ENCODE peak calls at places on chromosomes 5 and 9, in four cellular contexts. T, O, J and S are unnamed samples.

GRCh38 chr9:110025551-110026170 is 182.3 kb downstream of the C9orf152 start:
- DNase-seq in J (no peak), O (no peak), T (no peak), S (no peak)

GRCh38 chr9:76681556-76681955 is 82.7 kb upstream of the PCA3 start:
- DNase-seq in J (no peak), O (no peak), T (no peak), S (no peak)

GRCh38 chr5:173016621-173017046 is 33.1 kb downstream of the ATP6V0E1 start:
- DNase-seq in O (peak), T (peak), J (peak), S (no peak)

GRCh38 chr5:125059255-125060050 is 313.0 kb upstream of the ZNF608 start:
- DNase-seq in T (no peak), J (no peak), O (no peak), S (no peak)

GRCh38 chr5:58188287-58188651 is 271.6 kb downstream of the PLK2 start:
- DNase-seq in T (peak), O (no peak), J (no peak), S (no peak)

GRCh38 chr5:156328176-156328575 is 1.2 kb downstream of the SGCD start:
- DNase-seq in J (no peak), T (no peak), O (no peak), S (no peak)

GRCh38 chr9:86043999-86044398 is 55.4 kb downstream of the GOLM1 start:
- DNase-seq in T (no peak), O (peak), J (peak), S (no peak)

GRCh38 chr5:14741721-14742426 is 77.4 kb downstream of the OTULIN start:
- DNase-seq in J (no peak), T (no peak), O (no peak), S (no peak)

GRCh38 chr9:68530618-68531017 is 10.1 kb downstream of the TMEM252 start:
- DNase-seq in J (no peak), T (peak), O (no peak), S (peak)

GRCh38 chr5:116521173-116521872 is 53.3 kb downstream of the SEMA6A start:
- DNase-seq in T (no peak), O (no peak), J (no peak), S (no peak)

GRCh38 chr9:93224591-93224990 is 40.7 kb downstream of the WNK2 start:
- DNase-seq in T (no peak), O (no peak), J (no peak), S (no peak)

GRCh38 chr5:172771439-172772111 is 580 bp upstream of the DUSP1 start:
- DNase-seq in J (no peak), T (no peak), O (no peak), S (no peak)

GRCh38 chr5:14109771-14110170 is 33.4 kb upstream of the TRIO start:
- DNase-seq in O (no peak), T (peak), J (no peak), S (no peak)

GRCh38 chr5:176863041-176863764 is 35.9 kb downstream of the HK3 start:
- DNase-seq in O (no peak), J (no peak), T (no peak), S (peak)

GRCh38 chr9:133569109-133569785 is 34.7 kb downstream of the ADAMTSL2 start:
- DNase-seq in T (no peak), O (no peak), J (no peak), S (no peak)

GRCh38 chr5:146130440-146131045 is 25.2 kb upstream of the PLAC8L1 start:
- DNase-seq in T (peak), O (no peak), J (no peak), S (no peak)

DNA sequence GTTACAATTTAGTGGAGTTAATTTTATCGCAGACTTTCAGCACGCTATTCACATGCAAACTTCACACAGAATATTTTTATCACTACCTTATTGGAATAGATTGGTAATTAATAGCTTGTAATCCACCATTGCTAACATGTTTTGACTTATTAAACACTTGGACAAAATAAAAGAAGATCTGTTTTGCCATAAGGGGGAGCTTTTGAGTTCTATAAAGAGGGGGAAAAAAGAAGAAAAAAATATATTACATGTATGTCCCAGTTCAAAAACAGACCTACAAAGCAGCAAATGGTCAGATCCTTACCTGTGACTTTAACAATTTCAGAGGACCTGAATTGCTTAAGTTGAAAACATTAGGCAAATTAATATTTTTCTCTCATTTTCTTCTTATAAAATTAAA is 1.2 kb upstream of the PAPPA start:
- DNase-seq in T (no peak), J (no peak), O (no peak), S (no peak)
- TF ChIP-seq CTCF in T (peak), J (no peak), O (no peak), S (peak)

DNA sequence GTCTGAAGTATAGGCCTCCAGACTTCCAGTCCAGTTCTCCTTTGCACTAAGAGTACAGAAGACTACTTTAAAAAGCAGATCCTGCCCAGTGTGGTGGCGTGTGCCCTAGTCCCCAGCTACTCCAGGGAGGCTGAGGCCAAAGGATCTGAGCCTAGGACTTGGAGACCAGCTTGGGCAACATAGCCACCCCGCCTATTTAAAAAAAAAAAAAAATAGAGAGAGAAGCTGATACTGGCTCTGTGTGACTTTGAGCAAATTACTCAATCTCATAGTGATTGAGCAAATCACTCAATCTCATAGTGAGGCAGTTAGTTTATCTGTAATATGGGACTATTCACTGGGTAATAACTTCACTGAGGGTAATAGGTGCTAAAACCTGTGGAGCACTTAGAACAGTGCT is 43.6 kb upstream of the KDM4C start:
- DNase-seq in J (no peak), O (no peak), T (no peak), S (no peak)
- TF ChIP-seq CTCF in J (no peak), O (no peak), T (no peak), S (no peak)

DNA sequence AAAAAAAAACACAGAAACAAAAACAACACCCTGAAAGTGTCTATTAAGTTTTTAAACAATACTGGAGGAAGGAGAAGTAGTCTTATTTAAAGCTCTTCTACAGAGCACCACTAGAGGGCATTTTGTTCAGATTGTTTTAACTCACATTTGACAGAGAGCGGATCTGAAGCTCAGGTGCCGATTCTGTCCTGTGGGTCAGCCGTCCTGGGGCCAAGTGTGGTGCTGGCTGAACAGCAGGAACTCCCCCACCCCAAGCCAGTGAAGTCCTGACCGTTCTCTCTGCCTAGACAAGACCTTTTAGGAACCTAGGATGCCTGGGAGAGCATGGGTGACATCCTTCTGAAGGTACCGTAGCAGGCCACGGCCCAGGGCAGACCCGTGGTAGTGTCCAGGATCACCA is 3.9 kb downstream of the EXOC3 start:
- DNase-seq in J (peak), T (peak), O (no peak), S (no peak)
- TF ChIP-seq CTCF in J (no peak), T (peak), O (peak), S (peak)

DNA sequence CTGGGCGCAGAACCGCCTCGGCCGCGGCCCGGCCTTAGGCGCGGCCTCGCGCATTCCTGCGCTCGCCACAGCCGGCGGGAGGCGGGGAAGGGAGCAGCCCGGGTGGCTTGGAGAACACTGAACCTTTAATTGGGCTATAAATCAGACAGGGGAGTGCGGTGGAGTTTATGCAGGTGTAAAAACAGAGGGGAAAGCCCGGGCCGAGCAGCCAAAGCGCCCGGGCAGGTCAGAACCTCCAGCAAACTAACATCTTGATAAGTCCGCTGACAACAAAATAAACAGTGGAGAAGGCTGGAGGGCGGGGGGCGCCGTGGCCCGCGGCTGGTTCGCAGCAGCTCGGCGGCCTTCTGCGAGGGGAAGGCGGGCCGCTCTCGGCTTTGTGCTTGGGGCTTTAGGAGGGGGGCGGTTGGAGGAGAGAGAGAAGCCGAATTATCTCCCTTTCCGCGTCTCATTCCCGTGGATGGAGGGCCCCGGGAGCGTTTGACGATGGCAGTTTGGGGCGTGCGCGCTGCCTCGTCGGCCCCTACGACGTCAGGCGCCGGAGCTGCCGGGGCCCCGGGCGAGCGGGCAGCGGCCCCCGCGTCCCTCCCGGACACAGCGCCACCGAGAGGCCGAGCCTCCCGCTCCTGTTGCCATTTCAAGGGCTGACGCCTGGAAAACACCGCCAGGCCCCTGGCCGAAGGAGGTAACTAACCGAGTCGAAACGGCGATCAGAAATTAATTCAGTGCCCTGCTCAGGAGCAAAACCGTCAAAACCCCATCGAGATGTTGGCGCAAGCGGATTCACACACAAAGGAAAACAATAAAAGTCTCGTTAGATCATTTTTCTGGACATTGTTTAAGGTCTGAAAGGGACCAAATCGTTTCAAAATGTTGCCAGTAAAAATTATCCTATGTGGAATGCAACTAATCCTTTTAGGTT is 11.2 kb downstream of the FOXD1 start:
- DNase-seq in J (no peak), T (peak), O (no peak), S (no peak)
- TF ChIP-seq CTCF in J (no peak), T (peak), O (no peak), S (no peak)

GRCh38 chr5:133287500-133287899 is 235.7 kb downstream of the HSPA4 start:
- DNase-seq in T (peak), J (no peak), O (peak), S (no peak)
- TF ChIP-seq CTCF in T (peak), J (no peak), O (peak), S (no peak)

DNA sequence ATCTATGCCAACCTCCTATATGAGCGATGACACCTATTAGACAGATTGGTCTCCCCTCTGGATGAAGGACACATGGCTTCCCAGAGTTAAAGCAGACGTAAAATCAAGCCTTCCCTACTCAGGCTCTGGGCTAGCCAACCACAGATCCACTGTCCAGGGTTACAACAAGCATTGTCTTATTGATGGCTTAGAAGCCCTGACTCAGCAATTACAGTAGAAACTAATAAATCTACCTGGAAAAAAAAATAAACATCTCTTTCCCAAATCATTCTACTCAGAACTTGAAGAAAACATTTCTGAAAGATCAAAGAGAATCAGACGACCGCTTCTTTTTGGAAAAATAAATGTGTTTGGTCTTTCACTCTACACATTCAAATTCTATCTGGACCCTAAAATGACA is 189.3 kb downstream of the GLIS3 start:
- DNase-seq in J (no peak), T (no peak), O (no peak), S (no peak)
- TF ChIP-seq CTCF in J (no peak), T (no peak), O (no peak), S (no peak)